ENCODE peak calls at places on chromosome 7, in four cellular contexts. R is astrocyte of the hippocampus, S is T1000, W is skeletal muscle cell. H is an unnamed sample.

GRCh38 chr7:16660702-16661464 is 14.9 kb downstream of the BZW2 start:
- DNase-seq in S (no peak), W (no peak), R (peak; percentile 48), H (no peak)

GRCh38 chr7:40211291-40212003 is 76.6 kb downstream of the SUGCT start:
- DNase-seq in R (peak; percentile 88), S (no peak), W (no peak), H (no peak)

GRCh38 chr7:100191775-100192174 is 14.1 kb downstream of the STAG3 start:
- DNase-seq in S (no peak), R (peak; percentile 19), W (no peak), H (no peak)

GRCh38 chr7:33852838-33853237 is 52.5 kb upstream of the BMPER start:
- DNase-seq in S (no peak), R (no peak), W (no peak), H (no peak)

GRCh38 chr7:117158941-117159705 is 163.7 kb downstream of the WNT2 start:
- DNase-seq in R (peak; percentile 45), W (no peak), S (no peak), H (no peak)

GRCh38 chr7:140920745-140921144 is 4.0 kb downstream of the BRAF start:
- DNase-seq in S (no peak), R (no peak), W (no peak), H (no peak)

GRCh38 chr7:28732037-28732869 is 225.9 kb downstream of the TRIL start:
- DNase-seq in W (no peak), R (peak; percentile 81), S (no peak), H (peak; percentile 53)

GRCh38 chr7:2403718-2404648 is 572 bp downstream of the CHST12 start:
- DNase-seq in S (no peak), W (no peak), R (peak; percentile 70), H (no peak)

GRCh38 chr7:143299840-143300239 is 11.7 kb downstream of the CASP2 start:
- DNase-seq in R (no peak), S (no peak), W (no peak), H (no peak)

H was measured in astrocyte of the cerebellum.